ENCODE peak calls at places on chromosomes 2 and 18, in eight cellular contexts. Y, N, T, A, D, U, C and R are unnamed samples.

GRCh38 chr2:222912117-222912516 is 51.3 kb downstream of the ACSL3 start:
- ATAC-seq in Y (no peak), N (no peak), T (peak), A (peak), D (no peak), U (peak), C (peak), R (no peak)

GRCh38 chr2:157853820-157854219 is 22.3 kb downstream of the ACVR1 start:
- ATAC-seq in Y (no peak), N (no peak), T (peak), A (no peak), D (no peak), U (no peak), C (no peak), R (no peak)

GRCh38 chr2:118177318-118177717 is 89.0 kb downstream of the INSIG2 start:
- ATAC-seq in Y (no peak), N (no peak), T (no peak), A (no peak), D (no peak), U (no peak), C (peak), R (no peak)

GRCh38 chr18:22348521-22349316 is 69.0 kb downstream of the CTAGE1 start:
- ATAC-seq in Y (peak), N (peak), T (no peak), A (peak), D (peak), U (no peak), C (peak), R (peak)

GRCh38 chr2:237189799-237190198 is 104.1 kb downstream of the COPS8 start:
- ATAC-seq in Y (no peak), N (no peak), T (no peak), A (no peak), D (no peak), U (no peak), C (no peak), R (no peak)

GRCh38 chr2:86671304-86671981 is 47.8 kb upstream of the RNF103 start:
- ATAC-seq in Y (no peak), N (no peak), T (no peak), A (no peak), D (peak), U (no peak), C (peak), R (peak)

GRCh38 chr2:38440655-38441054 is 63.6 kb upstream of the ATL2 start:
- ATAC-seq in Y (no peak), N (no peak), T (peak), A (no peak), D (no peak), U (no peak), C (no peak), R (no peak)

GRCh38 chr2:241163601-241164118 is 13.4 kb downstream of the PPP1R7 start:
- ATAC-seq in Y (no peak), N (no peak), T (no peak), A (no peak), D (no peak), U (no peak), C (no peak), R (no peak)

GRCh38 chr2:189020179-189020578 is 46.0 kb downstream of the COL3A1 start:
- ATAC-seq in Y (no peak), N (peak), T (no peak), A (no peak), D (peak), U (no peak), C (no peak), R (no peak)

GRCh38 chr2:235223011-235223410 is 270.8 kb upstream of the AGAP1 start:
- ATAC-seq in Y (no peak), N (no peak), T (no peak), A (no peak), D (no peak), U (no peak), C (no peak), R (no peak)

GRCh38 chr18:48099481-48100167 is 169.2 kb upstream of the SMAD2 start:
- ATAC-seq in Y (no peak), N (no peak), T (no peak), A (no peak), D (no peak), U (no peak), C (no peak), R (no peak)

GRCh38 chr2:95262896-95263542 is 11.2 kb upstream of the PROM2 start:
- ATAC-seq in Y (no peak), N (no peak), T (no peak), A (no peak), D (no peak), U (no peak), C (no peak), R (no peak)

GRCh38 chr2:12651661-12652060 is 65.1 kb upstream of the TRIB2 start:
- ATAC-seq in Y (no peak), N (no peak), T (no peak), A (no peak), D (no peak), U (no peak), C (no peak), R (no peak)

GRCh38 chr2:39631715-39632114 is 34.0 kb upstream of the TMEM178A start:
- ATAC-seq in Y (no peak), N (no peak), T (peak), A (no peak), D (no peak), U (no peak), C (peak), R (peak)

GRCh38 chr2:199749571-199749970 is 101.4 kb downstream of the FTCDNL1 start:
- ATAC-seq in Y (no peak), N (no peak), T (no peak), A (no peak), D (no peak), U (no peak), C (no peak), R (no peak)

GRCh38 chr2:241064802-241065354 is 37.2 kb downstream of the MTERF4 start:
- ATAC-seq in Y (no peak), N (no peak), T (no peak), A (no peak), D (no peak), U (no peak), C (no peak), R (no peak)

GRCh38 chr2:73952499-73953446 is 26.1 kb downstream of the DGUOK start:
- ATAC-seq in Y (no peak), N (peak), T (no peak), A (no peak), D (no peak), U (no peak), C (peak), R (peak)

GRCh38 chr2:6343076-6343475 is 522.6 kb downstream of the CMPK2 start:
- ATAC-seq in Y (no peak), N (no peak), T (no peak), A (no peak), D (no peak), U (no peak), C (no peak), R (no peak)

GRCh38 chr2:67448648-67449047 is 51.5 kb downstream of the ETAA1 start:
- ATAC-seq in Y (no peak), N (no peak), T (no peak), A (no peak), D (no peak), U (no peak), C (no peak), R (no peak)

GRCh38 chr2:241391892-241392665 is 36.0 kb downstream of the FARP2 start:
- ATAC-seq in Y (peak), N (peak), T (peak), A (peak), D (peak), U (peak), C (no peak), R (no peak)

GRCh38 chr18:77905449-77906055 is 655.9 kb downstream of the GALR1 start:
- ATAC-seq in Y (no peak), N (peak), T (no peak), A (no peak), D (no peak), U (no peak), C (peak), R (no peak)

GRCh38 chr18:23235860-23236259 is 100.6 kb downstream of the CABLES1 start:
- ATAC-seq in Y (no peak), N (no peak), T (no peak), A (peak), D (no peak), U (no peak), C (no peak), R (no peak)

GRCh38 chr2:1730047-1730937 is 14.0 kb downstream of the PXDN start:
- ATAC-seq in Y (no peak), N (peak), T (no peak), A (peak), D (peak), U (no peak), C (peak), R (peak)
- TF ChIP-seq POLR2AphosphoS5 in Y (no peak), N (no peak), T (no peak), A (no peak), D (no peak), U (no peak), C (peak), R (peak)

DNA sequence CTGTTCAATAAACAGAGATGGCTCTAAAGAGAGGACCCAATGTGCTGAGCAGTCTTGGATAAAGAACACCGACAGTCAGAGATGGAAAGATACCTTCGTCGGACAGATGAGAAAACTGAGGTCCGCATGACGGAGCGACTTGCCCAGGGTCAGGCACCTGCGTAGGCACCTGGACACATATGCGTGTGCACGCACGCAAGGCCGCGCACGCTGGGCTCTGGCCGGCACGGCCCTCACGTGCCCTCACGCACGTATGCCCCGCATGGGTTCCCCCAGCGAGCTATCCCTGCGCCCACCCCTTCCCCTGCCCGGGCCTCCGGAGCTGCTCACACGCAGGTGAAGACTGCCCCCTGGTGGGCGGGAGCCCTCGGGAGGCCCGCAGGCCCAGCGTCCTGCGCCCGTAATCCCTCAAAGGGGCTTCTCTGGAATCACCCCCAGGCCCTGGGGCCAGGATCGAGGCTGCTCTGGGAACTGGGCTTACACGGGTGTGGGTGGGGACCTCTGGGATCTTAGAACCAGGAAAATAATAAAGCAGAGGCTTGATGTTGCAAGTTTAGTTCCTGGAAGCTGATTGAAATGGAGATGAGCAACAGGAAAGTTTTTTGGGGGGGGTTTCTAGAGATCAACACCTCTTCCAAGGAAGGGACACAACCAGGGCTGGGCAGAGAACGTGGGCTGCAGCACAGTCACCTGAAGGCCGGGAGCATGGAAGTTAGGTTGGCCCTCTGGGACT is 246.3 kb downstream of the TNS1 start:
- ATAC-seq in Y (peak), N (peak), T (peak), A (peak), D (peak), U (peak), C (peak), R (peak)
- TF ChIP-seq POLR2AphosphoS5 in Y (no peak), N (no peak), T (no peak), A (no peak), D (no peak), U (no peak), C (no peak), R (no peak)

GRCh38 chr2:176638167-176639015 is 369.1 kb downstream of the MTX2 start:
- ATAC-seq in Y (peak), N (peak), T (peak), A (peak), D (peak), U (peak), C (peak), R (peak)

GRCh38 chr2:176636376-176636775 is 367.1 kb downstream of the MTX2 start:
- ATAC-seq in Y (no peak), N (no peak), T (no peak), A (no peak), D (no peak), U (no peak), C (no peak), R (no peak)

GRCh38 chr2:176639016-176639343 is 369.7 kb downstream of the MTX2 start:
- ATAC-seq in Y (no peak), N (no peak), T (no peak), A (no peak), D (no peak), U (no peak), C (no peak), R (no peak)

GRCh38 chr2:176637134-176637496 is 367.9 kb downstream of the MTX2 start:
- ATAC-seq in Y (no peak), N (peak), T (no peak), A (no peak), D (no peak), U (no peak), C (no peak), R (no peak)

GRCh38 chr2:176637497-176638166 is 368.4 kb downstream of the MTX2 start:
- ATAC-seq in Y (peak), N (peak), T (peak), A (peak), D (peak), U (peak), C (peak), R (peak)
- TF ChIP-seq POLR2AphosphoS5 in Y (no peak), N (no peak), T (no peak), A (no peak), D (no peak), U (no peak), C (no peak), R (no peak)

DNA sequence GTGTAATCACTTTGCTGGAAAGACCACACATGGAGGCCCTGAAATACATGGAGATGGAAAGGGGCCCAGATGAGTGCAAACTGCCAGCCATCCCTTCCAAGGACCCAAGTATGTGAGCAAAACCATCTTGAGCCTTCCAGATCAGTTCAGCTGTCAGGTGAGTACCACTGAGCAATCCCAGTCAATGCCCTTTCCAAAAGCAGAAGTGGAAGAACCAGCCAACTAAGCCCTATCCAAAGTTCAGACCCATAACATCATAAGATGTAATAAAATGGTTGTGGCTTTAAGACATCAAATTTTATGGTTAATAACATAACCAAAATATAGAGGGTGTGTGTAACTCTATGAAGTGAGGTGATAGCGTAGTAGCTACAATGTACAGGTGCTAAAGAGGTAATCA is 88.5 kb downstream of the NXPH2 start:
- ATAC-seq in Y (no peak), N (no peak), T (no peak), A (no peak), D (no peak), U (no peak), C (no peak), R (no peak)
- TF ChIP-seq POLR2AphosphoS5 in Y (no peak), N (no peak), T (no peak), A (no peak), D (no peak), U (no peak), C (no peak), R (no peak)

GRCh38 chr2:100236166-100236565 is 86.1 kb downstream of the LONRF2 start:
- ATAC-seq in Y (no peak), N (no peak), T (no peak), A (no peak), D (no peak), U (no peak), C (no peak), R (no peak)

GRCh38 chr2:100235581-100235980 is 86.7 kb downstream of the LONRF2 start:
- ATAC-seq in Y (no peak), N (no peak), T (no peak), A (no peak), D (no peak), U (no peak), C (no peak), R (no peak)

GRCh38 chr2:100237046-100237615 is 85.2 kb downstream of the LONRF2 start:
- ATAC-seq in Y (no peak), N (no peak), T (no peak), A (no peak), D (no peak), U (no peak), C (no peak), R (no peak)

GRCh38 chr2:100234141-100234540 is 88.2 kb downstream of the LONRF2 start:
- ATAC-seq in Y (no peak), N (no peak), T (no peak), A (no peak), D (no peak), U (no peak), C (no peak), R (no peak)

GRCh38 chr2:100235098-100235497 is 87.2 kb downstream of the LONRF2 start:
- ATAC-seq in Y (no peak), N (no peak), T (no peak), A (peak), D (peak), U (peak), C (no peak), R (no peak)
- TF ChIP-seq POLR2AphosphoS5 in Y (no peak), N (no peak), T (no peak), A (no peak), D (no peak), U (no peak), C (no peak), R (no peak)

DNA sequence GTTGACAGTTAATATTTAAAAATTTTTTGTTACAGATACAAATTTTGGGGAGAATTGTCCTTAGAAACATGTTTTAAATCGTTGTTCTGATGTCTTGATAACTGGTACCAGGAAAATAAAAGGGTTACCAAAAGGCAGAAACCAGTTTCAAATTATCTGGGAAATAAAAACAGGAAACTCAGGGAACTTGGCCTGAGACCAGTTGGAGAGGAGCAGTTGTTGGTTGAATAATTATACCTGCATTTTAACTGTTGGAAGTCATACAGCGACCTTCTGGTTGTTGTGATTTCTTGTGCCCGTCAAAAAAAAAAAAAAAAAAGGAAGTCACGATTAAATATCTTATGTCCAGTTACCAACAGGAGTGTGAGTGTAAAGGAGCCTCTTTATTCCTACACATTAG is 51.8 kb downstream of the CRIM1 start:
- ATAC-seq in Y (no peak), N (no peak), T (no peak), A (no peak), D (no peak), U (no peak), C (no peak), R (no peak)
- TF ChIP-seq POLR2AphosphoS5 in Y (no peak), N (no peak), T (no peak), A (no peak), D (no peak), U (no peak), C (no peak), R (no peak)

DNA sequence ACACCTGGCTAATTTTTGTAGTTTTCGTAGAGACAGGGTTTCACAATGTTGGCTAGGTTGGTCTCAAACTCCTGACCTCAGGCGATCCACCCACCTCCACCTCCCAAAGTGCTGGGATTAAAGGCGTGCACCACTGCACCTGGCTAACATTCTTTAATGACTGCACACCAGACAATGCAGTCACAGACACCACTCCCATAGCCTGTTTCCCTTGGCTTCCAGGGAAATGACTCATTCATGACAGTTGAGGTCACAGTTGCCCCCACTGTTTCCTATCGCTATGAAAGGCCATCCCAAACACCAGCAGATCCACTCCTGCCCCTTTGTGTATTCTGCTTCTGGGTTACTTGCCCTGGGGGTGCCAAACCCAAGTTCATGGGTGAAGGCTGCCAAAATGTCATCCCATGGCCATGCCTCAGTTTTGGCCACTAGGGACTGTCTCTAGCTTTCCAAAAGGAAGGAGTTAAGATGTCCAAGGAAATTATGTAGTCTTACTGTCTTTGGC is 8.7 kb downstream of the CHMP1B start:
- ATAC-seq in Y (peak), N (peak), T (peak), A (no peak), D (peak), U (no peak), C (peak), R (no peak)
- TF ChIP-seq POLR2AphosphoS5 in Y (peak), N (no peak), T (no peak), A (no peak), D (no peak), U (no peak), C (no peak), R (no peak)

GRCh38 chr2:26190369-26190768 is 17.5 kb downstream of the GAREM2 start:
- ATAC-seq in Y (no peak), N (no peak), T (peak), A (no peak), D (no peak), U (no peak), C (no peak), R (no peak)
- TF ChIP-seq POLR2AphosphoS5 in Y (no peak), N (no peak), T (no peak), A (no peak), D (no peak), U (no peak), C (no peak), R (no peak)

GRCh38 chr2:170817999-170818293 is 1.3 kb downstream of the GAD1 start:
- ATAC-seq in Y (no peak), N (peak), T (no peak), A (peak), D (no peak), U (peak), C (no peak), R (no peak)

GRCh38 chr2:170817247-170817998 is 736 bp downstream of the GAD1 start:
- ATAC-seq in Y (peak), N (peak), T (peak), A (peak), D (peak), U (peak), C (no peak), R (no peak)

GRCh38 chr2:170816499-170817246 is at the start of gene GAD1:
- ATAC-seq in Y (peak), N (peak), T (peak), A (peak), D (peak), U (peak), C (peak), R (peak)

GRCh38 chr2:170819941-170820646 is 3.4 kb downstream of the GAD1 start:
- ATAC-seq in Y (no peak), N (no peak), T (no peak), A (peak), D (no peak), U (no peak), C (no peak), R (no peak)

DNA sequence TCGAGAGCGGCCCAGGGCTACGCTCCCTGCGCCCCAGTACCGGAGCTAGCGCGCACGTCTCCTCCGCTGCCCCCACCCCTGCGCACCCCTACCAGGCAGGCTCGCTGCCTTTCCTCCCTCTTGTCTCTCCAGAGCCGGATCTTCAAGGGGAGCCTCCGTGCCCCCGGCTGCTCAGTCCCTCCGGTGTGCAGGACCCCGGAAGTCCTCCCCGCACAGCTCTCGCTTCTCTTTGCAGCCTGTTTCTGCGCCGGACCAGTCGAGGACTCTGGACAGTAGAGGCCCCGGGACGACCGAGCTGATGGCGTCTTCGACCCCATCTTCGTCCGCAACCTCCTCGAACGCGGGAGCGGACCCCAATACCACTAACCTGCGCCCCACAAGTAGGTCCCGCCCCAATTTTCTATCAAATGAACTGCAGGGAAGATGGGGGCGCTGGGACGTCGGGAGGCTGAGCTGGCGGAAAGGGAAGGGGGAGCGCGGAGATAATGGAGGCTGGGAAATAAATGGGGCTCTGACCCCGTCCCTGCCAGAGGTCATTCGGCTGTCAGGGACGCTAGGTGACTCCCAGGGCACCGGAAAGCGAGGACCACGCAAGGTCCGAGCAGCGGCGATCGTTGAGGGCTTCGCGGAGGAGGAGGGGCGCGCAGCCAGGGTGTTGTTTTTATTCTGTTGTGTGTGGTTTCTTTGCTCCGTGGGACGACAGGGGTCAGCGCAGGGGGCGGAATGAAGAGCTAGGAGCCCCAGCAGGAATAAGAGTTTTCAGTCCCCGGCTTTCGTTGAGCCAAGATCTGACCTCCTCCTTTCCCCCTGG is 1.8 kb downstream of the GAD1 start:
- ATAC-seq in Y (no peak), N (peak), T (no peak), A (peak), D (no peak), U (peak), C (no peak), R (no peak)
- TF ChIP-seq POLR2AphosphoS5 in Y (no peak), N (no peak), T (no peak), A (no peak), D (no peak), U (no peak), C (no peak), R (no peak)